ENCODE peak calls at places on chromosomes 4 and X, in seven cellular contexts. T is H1, M is IMR-90, N is trophoblast cell, C is mesendoderm, Q is H9, P is mesenchymal stem cell. W is an unnamed sample.

GRCh38 chrX:98068210-98068609 is 1184.5 kb downstream of the RPA4 start:
- DNase-seq in P (no peak), Q (no peak), C (peak; percentile 62), N (no peak), T (no peak), M (no peak), W (peak; percentile 1)

GRCh38 chrX:7028246-7028645 is 119.3 kb upstream of the STS start:
- DNase-seq in T (no peak), M (peak; percentile 35), Q (no peak), C (no peak), P (no peak), N (no peak), W (no peak)

GRCh38 chrX:105191878-105192277 is 28.6 kb downstream of the TEX13A start:
- DNase-seq in P (peak; percentile 17), Q (peak; percentile 55), T (peak; percentile 46), C (peak; percentile 34), N (no peak), M (no peak), W (no peak)

GRCh38 chr4:25440478-25441030 is 63.5 kb downstream of the ANAPC4 start:
- DNase-seq in C (no peak), P (no peak), T (peak; percentile 43), M (no peak), N (no peak), Q (no peak), W (no peak)

GRCh38 chr4:105426187-105426897 is 47.5 kb downstream of the PPA2 start:
- DNase-seq in N (no peak), T (no peak), Q (no peak), C (peak; percentile 51), P (no peak), M (no peak), W (no peak)

GRCh38 chrX:107674480-107675364 is 46.4 kb downstream of the PRPS1 start:
- DNase-seq in C (no peak), T (no peak), M (no peak), N (no peak), P (peak; percentile 97), Q (no peak), W (no peak)

GRCh38 chr4:98653006-98653405 is 5.4 kb downstream of the TSPAN5 start:
- DNase-seq in T (no peak), C (no peak), P (no peak), N (no peak), Q (no peak), M (peak; percentile 80), W (no peak)

GRCh38 chrX:30673405-30673804 is 20.2 kb downstream of the GK start:
- DNase-seq in P (no peak), C (no peak), T (no peak), Q (no peak), N (no peak), M (no peak), W (no peak)

GRCh38 chrX:154378059-154378798 is 866 bp upstream of the EMD start:
- DNase-seq in C (no peak), Q (peak; percentile 46), P (no peak), M (peak; percentile 40), T (no peak), N (no peak), W (no peak)

GRCh38 chr4:109816082-109816442 is 500 bp downstream of the GAR1 start:
- DNase-seq in C (no peak), M (no peak), P (no peak), Q (no peak), T (no peak), N (no peak), W (no peak)

GRCh38 chrX:38929966-38930421 is 128.7 kb downstream of the MID1IP1 start:
- DNase-seq in M (peak; percentile 87), P (peak; percentile 60), C (no peak), T (no peak), Q (no peak), N (no peak), W (no peak)

GRCh38 chrX:49210406-49210805 is 10.4 kb upstream of the SYP start:
- DNase-seq in Q (no peak), T (no peak), P (no peak), M (no peak), C (no peak), N (no peak), W (no peak)

GRCh38 chr4:1491630-1492457 is 85.6 kb upstream of the NKX1-1 start:
- DNase-seq in P (no peak), C (no peak), Q (no peak), T (no peak), N (no peak), M (no peak), W (no peak)

GRCh38 chrX:131441033-131441432 is 102.8 kb upstream of the OR13H1 start:
- DNase-seq in N (no peak), C (no peak), M (no peak), T (no peak), Q (no peak), P (peak; percentile 26), W (no peak)

GRCh38 chr4:24274401-24275035 is 309.8 kb downstream of the DHX15 start:
- DNase-seq in N (no peak), C (no peak), T (no peak), P (no peak), Q (no peak), M (peak; percentile 86), W (no peak)

GRCh38 chrX:37350034-37350365 is 836 bp downstream of the PRRG1 start:
- DNase-seq in N (no peak), M (peak; percentile 31), Q (no peak), C (no peak), T (no peak), P (peak; percentile 43), W (no peak)

GRCh38 chr4:109873791-109874514 is 26.0 kb downstream of the LRIT3 start:
- DNase-seq in T (no peak), N (no peak), C (no peak), M (peak; percentile 2), Q (no peak), P (no peak), W (no peak)

GRCh38 chr4:175330652-175331051 is 412.5 kb downstream of the ADAM29 start:
- DNase-seq in M (peak; percentile 83), C (no peak), N (no peak), P (peak; percentile 72), T (no peak), Q (no peak), W (no peak)

GRCh38 chr4:59643682-59644081 is 1556.4 kb upstream of the ADGRL3 start:
- DNase-seq in P (no peak), Q (no peak), M (no peak), C (no peak), T (no peak), N (no peak), W (no peak)

GRCh38 chrX:69616520-69617203 is 749 bp downstream of the EDA start:
- DNase-seq in P (no peak), Q (peak; percentile 36), C (peak; percentile 36), T (no peak), M (no peak), N (no peak), W (no peak)

GRCh38 chr4:154073107-154073817 is 284.4 kb upstream of the SFRP2 start:
- DNase-seq in P (peak; percentile 91), N (no peak), C (no peak), Q (no peak), M (no peak), T (no peak), W (no peak)

GRCh38 chr4:77586953-77587383 is 18.7 kb upstream of the CXCL13 start:
- DNase-seq in C (no peak), N (no peak), T (no peak), P (no peak), Q (no peak), M (no peak), W (no peak)

GRCh38 chr4:153036931-153037330 is 100.8 kb downstream of the FHDC1 start:
- DNase-seq in C (no peak), P (no peak), M (no peak), N (no peak), Q (no peak), T (no peak), W (no peak)

GRCh38 chrX:22063284-22063683 is 31.2 kb downstream of the PHEX start:
- DNase-seq in C (no peak), Q (no peak), T (no peak), P (no peak), M (no peak), N (no peak), W (peak; percentile 12)

GRCh38 chr4:30714408-30715031 is 5.6 kb upstream of the PCDH7 start:
- DNase-seq in Q (peak; percentile 55), M (peak; percentile 59), C (peak; percentile 83), P (peak; percentile 72), T (peak; percentile 53), N (peak; percentile 2), W (peak; percentile 40)

GRCh38 chr4:17347445-17347844 is 164.4 kb downstream of the QDPR start:
- DNase-seq in T (peak; percentile 55), C (peak; percentile 72), P (no peak), M (peak; percentile 19), Q (peak; percentile 56), N (no peak), W (no peak)

GRCh38 chr4:182832352-182833120 is 84.7 kb downstream of the DCTD start:
- DNase-seq in C (no peak), P (no peak), T (no peak), N (no peak), Q (no peak), M (no peak), W (no peak)

GRCh38 chr4:83753260-83753659 is 217.4 kb downstream of the GPAT3 start:
- DNase-seq in M (no peak), C (peak; percentile 53), N (no peak), T (no peak), P (no peak), Q (no peak), W (no peak)

GRCh38 chr4:83757121-83757621 is 221.3 kb downstream of the GPAT3 start:
- DNase-seq in C (peak; percentile 8), Q (no peak), N (no peak), T (no peak), P (peak; percentile 15), M (no peak), W (no peak)

GRCh38 chr4:83751336-83751949 is 215.5 kb downstream of the GPAT3 start:
- DNase-seq in Q (no peak), P (no peak), N (peak; percentile 54), T (no peak), C (peak; percentile 69), M (no peak), W (no peak)
- H4K8ac ChIP-seq in Q (no peak overlapping the region), P (no peak overlapping the region), N (no peak overlapping the region), T (no peak overlapping the region), C (no peak overlapping the region), M (no peak overlapping the region), W (no peak overlapping the region)

GRCh38 chr4:70023218-70023617 is 5.0 kb upstream of the HTN3 start:
- DNase-seq in T (no peak), P (no peak), N (no peak), M (no peak), Q (no peak), C (no peak), W (no peak)
- H4K8ac ChIP-seq in T (no peak overlapping the region), P (no peak overlapping the region), N (no peak overlapping the region), M (no peak overlapping the region), Q (no peak overlapping the region), C (no peak overlapping the region), W (no peak overlapping the region)

DNA sequence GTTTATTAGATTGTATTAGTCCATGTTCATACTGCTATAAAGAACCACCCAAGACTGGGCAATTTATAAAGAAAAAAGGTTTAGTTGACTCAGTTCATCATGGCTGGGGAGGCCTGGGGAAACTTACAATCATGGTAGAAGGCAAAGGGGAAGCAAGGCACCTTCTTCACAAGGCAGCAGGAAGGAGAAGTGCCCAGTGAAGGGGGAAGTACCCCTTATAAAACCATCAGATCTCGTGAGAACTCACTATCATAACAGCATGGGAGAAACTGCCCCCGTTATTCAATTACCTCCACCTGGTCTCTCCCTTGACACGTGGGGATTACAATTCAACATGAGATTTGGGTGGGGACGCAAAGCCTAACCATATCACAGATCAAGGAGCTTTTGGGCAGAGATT is 8.1 kb upstream of the HSD17B13 start:
- DNase-seq in C (no peak), N (no peak), P (no peak), M (no peak), T (no peak), Q (no peak), W (no peak)
- H4K8ac ChIP-seq in C (no peak overlapping the region), N (no peak overlapping the region), P (no peak overlapping the region), M (no peak overlapping the region), T (no peak overlapping the region), Q (no peak overlapping the region), W (no peak overlapping the region)

GRCh38 chr4:76078033-76078613 is 3.6 kb downstream of the ART3 start:
- DNase-seq in N (no peak), M (no peak), C (no peak), Q (no peak), T (no peak), P (no peak), W (no peak)
- H4K8ac ChIP-seq in N (no peak overlapping the region), M (no peak overlapping the region), C (no peak overlapping the region), Q (no peak overlapping the region), T (no peak overlapping the region), P (no peak overlapping the region), W (no peak overlapping the region)